ENCODE peak calls at places on chromosome 13, in five cellular contexts. Y is caudate nucleus; H is tibial nerve; A is chondrocyte; N is CD8-positive, alpha-beta T cell. G is an unnamed sample.

GRCh38 chr13:33855371-33855895 is 37.5 kb downstream of the RFC3 start:
- DNase-seq in N (no peak), A (no peak), Y (no peak), H (no peak), G (no peak)

GRCh38 chr13:50991624-50992610 is 82.3 kb downstream of the RNASEH2B start:
- DNase-seq in Y (no peak), H (no peak), N (no peak), A (no peak), G (no peak)

GRCh38 chr13:98909016-98909415 is 68.8 kb downstream of the DOCK9 start:
- DNase-seq in N (no peak), Y (no peak), H (no peak), A (no peak), G (no peak)

GRCh38 chr13:27595055-27595811 is 25.1 kb downstream of the LNX2 start:
- DNase-seq in N (no peak), H (no peak), A (no peak), Y (no peak), G (no peak)

GRCh38 chr13:46569471-46569870 is 16.5 kb downstream of the LRCH1 start:
- DNase-seq in N (no peak), A (no peak), H (no peak), Y (no peak), G (no peak)

GRCh38 chr13:83048419-83048818 is 833.9 kb downstream of the SLITRK1 start:
- DNase-seq in A (no peak), N (no peak), Y (no peak), H (no peak), G (no peak)

GRCh38 chr13:58025821-58026220 is 394.3 kb downstream of the PCDH17 start:
- DNase-seq in Y (no peak), N (no peak), A (no peak), H (no peak), G (no peak)

GRCh38 chr13:26019241-26019640 is 32.6 kb downstream of the SHISA2 start:
- DNase-seq in Y (no peak), N (no peak), H (no peak), A (no peak), G (no peak)

GRCh38 chr13:81001828-81002385 is 661.0 kb upstream of the SPRY2 start:
- DNase-seq in A (no peak), Y (no peak), H (no peak), N (no peak), G (no peak)

GRCh38 chr13:108629988-108630387 is 577 bp downstream of the MYO16 start:
- DNase-seq in N (no peak), Y (no peak), H (no peak), A (no peak), G (no peak)